ENCODE peak calls at places on chromosomes 4 and X, in nine cellular contexts. V is mucosa of descending colon, P is sigmoid colon, H is PC-9, R is WERI-Rb-1, F is tibial nerve, Z is vagina, N is IMR-90, B is aorta. J is an unnamed sample.

GRCh38 chrX:135328421-135329005 is 19.2 kb downstream of the ETDC start:
- DNase-seq in V (no peak), P (no peak), H (no peak), R (no peak), F (no peak), Z (peak; percentile 40), N (peak; percentile 20), B (no peak), J (no peak)

GRCh38 chrX:145213504-145213903 is 33.8 kb upstream of the SPANXN1 start:
- DNase-seq in V (no peak), P (no peak), H (no peak), R (no peak), F (no peak), Z (no peak), N (no peak), B (no peak), J (no peak)

GRCh38 chr4:168656055-168656660 is 159.3 kb downstream of the PALLD start:
- DNase-seq in V (no peak), P (no peak), H (no peak), R (no peak), F (no peak), Z (no peak), N (peak; percentile 94), B (no peak), J (no peak)

GRCh38 chrX:19956923-19957322 is 33.9 kb downstream of the BCLAF3 start:
- DNase-seq in V (no peak), P (no peak), H (no peak), R (no peak), F (peak; percentile 8), Z (no peak), N (no peak), B (no peak), J (no peak)

GRCh38 chr4:85358831-85359230 is 116.1 kb upstream of the ARHGAP24 start:
- DNase-seq in V (no peak), P (no peak), H (no peak), R (no peak), F (no peak), Z (no peak), N (no peak), B (no peak), J (no peak)

GRCh38 chr4:184330008-184330400 is 112.3 kb upstream of the ENPP6 start:
- DNase-seq in V (peak; percentile 81), P (peak; percentile 81), H (no peak), R (no peak), F (peak; percentile 76), Z (no peak), N (peak; percentile 40), B (peak; percentile 85), J (no peak)

GRCh38 chr4:128450326-128451120 is 162.9 kb upstream of the PGRMC2 start:
- DNase-seq in V (no peak), P (no peak), H (no peak), R (no peak), F (no peak), Z (no peak), N (peak; percentile 26), B (no peak), J (no peak)

GRCh38 chr4:6779667-6780565 is 2.6 kb upstream of the KIAA0232 start:
- DNase-seq in V (no peak), P (no peak), H (peak; percentile 17), R (peak; percentile 71), F (no peak), Z (no peak), N (peak; percentile 40), B (no peak), J (no peak)

GRCh38 chrX:151633157-151633556 is 62.1 kb upstream of the PRRG3 start:
- DNase-seq in V (no peak), P (no peak), H (no peak), R (peak; percentile 48), F (no peak), Z (no peak), N (no peak), B (no peak), J (no peak)

GRCh38 chr4:15963001-15963451 is at the start of gene FGFBP2:
- DNase-seq in V (peak; percentile 61), P (peak; percentile 71), H (no peak), R (peak; percentile 81), F (peak; percentile 25), Z (no peak), N (peak; percentile 44), B (peak; percentile 53), J (no peak)

GRCh38 chr4:120722655-120723054 is 199.9 kb downstream of the PRDM5 start:
- DNase-seq in V (no peak), P (no peak), H (no peak), R (no peak), F (no peak), Z (no peak), N (no peak), B (no peak), J (no peak)

GRCh38 chr4:25457053-25457715 is 80.1 kb downstream of the ANAPC4 start:
- DNase-seq in V (no peak), P (no peak), H (no peak), R (no peak), F (no peak), Z (no peak), N (peak; percentile 36), B (no peak), J (no peak)

GRCh38 chrX:40755291-40756249 is 20.2 kb upstream of the MED14 start:
- DNase-seq in V (no peak), P (no peak), H (no peak), R (no peak), F (no peak), Z (no peak), N (peak; percentile 39), B (peak; percentile 74), J (no peak)

GRCh38 chr4:184250795-184251679 is 33.4 kb upstream of the ENPP6 start:
- DNase-seq in V (no peak), P (no peak), H (no peak), R (peak; percentile 33), F (no peak), Z (no peak), N (peak; percentile 60), B (no peak), J (no peak)

GRCh38 chrX:115449742-115450141 is 111.2 kb upstream of the PLS3 start:
- DNase-seq in V (no peak), P (peak; percentile 67), H (peak; percentile 45), R (no peak), F (peak; percentile 55), Z (no peak), N (no peak), B (peak; percentile 74), J (no peak)

GRCh38 chr4:149175549-149175948 is 640.1 kb downstream of the IQCM start:
- DNase-seq in V (peak; percentile 28), P (no peak), H (no peak), R (no peak), F (no peak), Z (no peak), N (no peak), B (no peak), J (no peak)

GRCh38 chr4:149605601-149606378 is 209.9 kb downstream of the IQCM start:
- DNase-seq in V (no peak), P (no peak), H (no peak), R (no peak), F (no peak), Z (no peak), N (peak; percentile 58), B (no peak), J (no peak)

GRCh38 chr4:8778760-8779159 is 92.9 kb downstream of the HMX1 start:
- DNase-seq in V (peak; percentile 20), P (no peak), H (no peak), R (no peak), F (no peak), Z (no peak), N (no peak), B (no peak), J (no peak)

GRCh38 chr4:185738851-185739250 is 73.1 kb downstream of the SORBS2 start:
- DNase-seq in V (no peak), P (no peak), H (no peak), R (no peak), F (no peak), Z (no peak), N (no peak), B (no peak), J (no peak)

GRCh38 chrX:12370444-12371089 is 232.3 kb downstream of the FRMPD4 start:
- DNase-seq in V (no peak), P (no peak), H (no peak), R (no peak), F (no peak), Z (no peak), N (peak; percentile 94), B (no peak), J (no peak)

GRCh38 chr4:42636591-42636990 is 20.3 kb downstream of the ATP8A1 start:
- DNase-seq in V (no peak), P (no peak), H (no peak), R (peak; percentile 90), F (no peak), Z (no peak), N (no peak), B (no peak), J (no peak)
- H3K9me3 ChIP-seq in V (no peaks in the 10 kb centered on the region), P (no peaks in the 10 kb centered on the region), H (no peaks in the 10 kb centered on the region), R (no peaks in the 10 kb centered on the region), F (no peaks in the 10 kb centered on the region), Z (no peaks in the 10 kb centered on the region), N (no peaks in the 10 kb centered on the region), B (no peaks in the 10 kb centered on the region), J (no peaks in the 10 kb centered on the region)

DNA sequence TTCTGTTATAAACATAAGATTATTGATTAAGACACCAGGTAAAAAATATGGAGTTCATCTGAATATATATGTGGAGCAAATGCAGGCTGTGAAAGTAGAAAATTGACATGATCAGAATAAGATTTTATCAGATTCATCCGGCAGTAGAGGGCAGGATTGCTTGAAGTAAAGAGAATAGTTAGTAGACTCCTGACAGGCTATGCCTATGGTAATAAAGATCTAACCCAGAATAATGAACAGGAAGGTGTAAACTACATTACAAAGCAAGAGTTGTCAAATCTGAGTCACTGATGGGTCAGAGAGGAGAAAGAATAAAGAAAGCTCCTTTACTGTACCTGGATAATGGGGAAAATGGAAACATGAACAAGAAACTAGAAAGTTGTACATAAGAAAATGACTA is 20.8 kb upstream of the TMEM184C start:
- DNase-seq in V (no peak), P (no peak), H (no peak), R (no peak), F (no peak), Z (no peak), N (peak; percentile 31), B (no peak), J (no peak)
- H3K9me3 ChIP-seq in V (no peaks in the 10 kb centered on the region), P (no peaks in the 10 kb centered on the region), H (no peaks in the 10 kb centered on the region), R (no peaks in the 10 kb centered on the region), F (no peaks in the 10 kb centered on the region), Z (no peaks in the 10 kb centered on the region), N (no peaks in the 10 kb centered on the region), B (no peaks in the 10 kb centered on the region), J (no peaks in the 10 kb centered on the region)

GRCh38 chrX:77704881-77705280 is 81.1 kb downstream of the ATRX start:
- DNase-seq in V (no peak), P (no peak), H (no peak), R (no peak), F (no peak), Z (no peak), N (no peak), B (no peak), J (no peak)
- H3K9me3 ChIP-seq in V (no peaks in the 10 kb centered on the region), P (no peaks in the 10 kb centered on the region), H (no peaks in the 10 kb centered on the region), R (no peaks in the 10 kb centered on the region), F (no peaks in the 10 kb centered on the region), Z (no peaks in the 10 kb centered on the region), N (no peaks in the 10 kb centered on the region), B (no peaks in the 10 kb centered on the region), J (no peaks in the 10 kb centered on the region)

DNA sequence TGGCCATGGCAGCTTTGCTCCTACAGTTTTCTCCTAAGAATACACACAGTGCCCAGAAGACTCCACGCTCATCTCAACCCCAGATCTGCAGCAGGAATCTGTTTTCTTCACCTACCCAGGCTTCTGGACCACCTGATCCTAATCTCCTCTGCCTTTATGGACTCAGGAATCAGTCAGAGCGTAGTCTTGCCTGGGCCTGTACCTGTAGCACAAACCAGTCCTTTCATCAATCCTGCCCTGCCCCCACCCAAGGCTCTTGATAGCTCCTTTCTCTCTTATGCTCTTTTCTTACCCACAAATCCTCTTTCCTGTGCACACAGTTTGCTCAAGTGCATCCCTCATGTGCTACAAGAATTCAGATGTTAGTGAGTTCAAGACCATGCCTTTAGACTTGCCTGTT is 89.7 kb downstream of the ZNF718 start:
- DNase-seq in V (no peak), P (no peak), H (no peak), R (peak; percentile 38), F (no peak), Z (no peak), N (no peak), B (no peak), J (no peak)
- H3K9me3 ChIP-seq in V (peaks cover 42% of the 10 kb centered on the region), P (no peaks in the 10 kb centered on the region), H (no peaks in the 10 kb centered on the region), R (peaks cover 7% of the 10 kb centered on the region), F (peaks cover 60% of the 10 kb centered on the region), Z (no peaks in the 10 kb centered on the region), N (peaks cover 34% of the 10 kb centered on the region), B (peaks cover 3% of the 10 kb centered on the region), J (peaks cover 12% of the 10 kb centered on the region)